ENCODE peak calls at places on chromosomes 2 and 18, in nine cellular contexts. B is adrenal gland; F is iPS DF 6.9; D is iris pigment epithelial cell; Z is Ammon's horn; T is astrocyte of the spinal cord; S is cardiac fibroblast; U is activated T-cell treated with anti-CD3 and anti-CD28 coated beads, Interleukin-2, amount 50 U/mL, for 48 hours; V is T-helper 2 cell. A is an unnamed sample.

GRCh38 chr2:47214385-47214784 is 59.3 kb upstream of the STPG4 start:
- DNase-seq in Z (no peak), F (no peak), S (no peak), V (no peak), B (no peak), U (no peak), T (no peak), D (no peak), A (no peak)

GRCh38 chr18:59547691-59548182 is 149.5 kb downstream of the CCBE1 start:
- DNase-seq in V (no peak), D (peak), S (peak), B (no peak), T (peak), Z (no peak), U (no peak), F (no peak), A (no peak)

GRCh38 chr18:36734589-36734988 is 94.2 kb downstream of the TPGS2 start:
- DNase-seq in D (no peak), T (no peak), V (no peak), B (no peak), S (no peak), Z (no peak), F (no peak), U (no peak), A (no peak)

GRCh38 chr2:71530246-71530986 is 77.1 kb downstream of the DYSF start:
- DNase-seq in F (peak), U (peak), Z (peak), D (peak), S (peak), B (no peak), T (peak), V (no peak), A (peak)

GRCh38 chr2:222623756-222624309 is 32.1 kb downstream of the FARSB start:
- DNase-seq in S (no peak), F (no peak), D (no peak), V (no peak), Z (no peak), T (no peak), B (no peak), U (no peak), A (no peak)

GRCh38 chr2:77190721-77191346 is 331.3 kb downstream of the LRRTM4 start:
- DNase-seq in F (no peak), S (no peak), B (no peak), D (no peak), U (no peak), V (no peak), T (no peak), Z (no peak), A (no peak)

GRCh38 chr2:10901565-10901964 is 10.2 kb upstream of the KCNF1 start:
- DNase-seq in T (no peak), B (no peak), V (no peak), U (no peak), F (no peak), S (no peak), Z (peak), D (no peak), A (no peak)

GRCh38 chr2:95722331-95722730 is 130.5 kb downstream of the TRIM43 start:
- DNase-seq in U (no peak), T (no peak), S (no peak), D (no peak), B (no peak), Z (no peak), V (no peak), F (no peak), A (no peak)

GRCh38 chr18:13381331-13381730 is 162.8 kb downstream of the LDLRAD4 start:
- DNase-seq in B (no peak), Z (no peak), F (no peak), U (no peak), D (no peak), S (peak), V (no peak), T (no peak), A (no peak)

GRCh38 chr2:237955640-237956401 is 11.0 kb upstream of the UBE2F start:
- DNase-seq in U (no peak), Z (no peak), S (no peak), F (no peak), V (no peak), B (no peak), T (no peak), D (no peak), A (no peak)

GRCh38 chr18:12645751-12646203 is 12.1 kb downstream of the SPIRE1 start:
- DNase-seq in D (peak), V (no peak), Z (peak), U (no peak), S (peak), F (no peak), T (no peak), B (peak), A (no peak)

GRCh38 chr2:96397756-96398525 is 62.4 kb downstream of the NCAPH start:
- DNase-seq in F (no peak), V (no peak), S (no peak), T (no peak), D (no peak), B (no peak), U (no peak), Z (no peak), A (no peak)

GRCh38 chr18:51437280-51438271 is 240.1 kb upstream of the MEX3C start:
- DNase-seq in B (no peak), Z (no peak), V (no peak), T (no peak), D (no peak), U (no peak), F (no peak), S (peak), A (no peak)

GRCh38 chr2:237541242-237541641 is 25.1 kb upstream of the PRLH start:
- DNase-seq in V (no peak), S (no peak), T (no peak), U (no peak), F (no peak), B (no peak), Z (no peak), D (no peak), A (no peak)

GRCh38 chr2:100470898-100471514 is 724 bp downstream of the NMS start:
- DNase-seq in B (peak), D (no peak), S (peak), Z (no peak), U (no peak), F (peak), T (peak), V (no peak), A (peak)

GRCh38 chr2:138201326-138201725 is 237.1 kb downstream of the HNMT start:
- DNase-seq in Z (no peak), U (no peak), F (no peak), T (no peak), V (no peak), D (peak), S (peak), B (no peak), A (no peak)

GRCh38 chr2:240703417-240704341 is 12.0 kb downstream of the AQP12A start:
- DNase-seq in S (no peak), D (no peak), U (no peak), Z (no peak), T (no peak), V (peak), B (no peak), F (no peak), A (no peak)

GRCh38 chr2:119407430-119408220 is 24.0 kb upstream of the TMEM37 start:
- DNase-seq in U (peak), Z (peak), T (peak), F (no peak), V (no peak), B (peak), S (peak), D (peak), A (peak)

GRCh38 chr18:31954349-31954748 is 11.4 kb upstream of the TRAPPC8 start:
- DNase-seq in Z (no peak), T (no peak), U (no peak), D (peak), F (no peak), V (no peak), B (peak), S (peak), A (no peak)